ENCODE peak calls at places on chromosomes 1 and 21, in four cellular contexts. One of them, this sample, is unnamed.

GRCh38 chr1:66412689-66413088 is 121.3 kb upstream of the SGIP1 start:
- DNase-seq in bronchial epithelial cell: no peak
- DNase-seq in heart left ventricle: no peak
- DNase-seq in WERI-Rb-1: no peak
- DNase-seq in this sample: no peak

GRCh38 chr1:151994956-151995355 is 1.3 kb upstream of the S100A10 start:
- DNase-seq in bronchial epithelial cell: peak
- DNase-seq in heart left ventricle: no peak
- DNase-seq in WERI-Rb-1: no peak
- DNase-seq in this sample: peak

GRCh38 chr1:154353460-154353904 is 28.2 kb downstream of the ATP8B2 start:
- DNase-seq in bronchial epithelial cell: peak
- DNase-seq in heart left ventricle: no peak
- DNase-seq in WERI-Rb-1: no peak
- DNase-seq in this sample: no peak

GRCh38 chr1:227788279-227789041 is 27.0 kb upstream of the PRSS38 start:
- DNase-seq in bronchial epithelial cell: peak
- DNase-seq in heart left ventricle: peak
- DNase-seq in WERI-Rb-1: peak
- DNase-seq in this sample: no peak

GRCh38 chr21:36610201-36610600 is 88.7 kb upstream of the SIM2 start:
- DNase-seq in bronchial epithelial cell: peak
- DNase-seq in heart left ventricle: no peak
- DNase-seq in WERI-Rb-1: no peak
- DNase-seq in this sample: no peak

GRCh38 chr21:42669069-42669468 is 15.6 kb downstream of the PDE9A start:
- DNase-seq in bronchial epithelial cell: no peak
- DNase-seq in heart left ventricle: no peak
- DNase-seq in WERI-Rb-1: no peak
- DNase-seq in this sample: no peak

GRCh38 chr21:41346758-41347157 is 15.1 kb upstream of the MX2 start:
- DNase-seq in bronchial epithelial cell: no peak
- DNase-seq in heart left ventricle: no peak
- DNase-seq in WERI-Rb-1: no peak
- DNase-seq in this sample: no peak

GRCh38 chr1:197017558-197018146 is 40.3 kb downstream of the CFHR5 start:
- DNase-seq in bronchial epithelial cell: no peak
- DNase-seq in heart left ventricle: peak
- DNase-seq in WERI-Rb-1: no peak
- DNase-seq in this sample: no peak

GRCh38 chr1:73205294-73205973 is 923.1 kb upstream of the NEGR1 start:
- DNase-seq in bronchial epithelial cell: no peak
- DNase-seq in heart left ventricle: no peak
- DNase-seq in WERI-Rb-1: no peak
- DNase-seq in this sample: no peak

GRCh38 chr1:53957231-53957818 is 11.2 kb downstream of the LRRC42 start:
- DNase-seq in bronchial epithelial cell: peak
- DNase-seq in heart left ventricle: no peak
- DNase-seq in WERI-Rb-1: no peak
- DNase-seq in this sample: no peak

GRCh38 chr1:110785612-110786011 is 87.3 kb upstream of the CD53 start:
- DNase-seq in bronchial epithelial cell: peak
- DNase-seq in heart left ventricle: no peak
- DNase-seq in WERI-Rb-1: no peak
- DNase-seq in this sample: no peak

GRCh38 chr1:115642168-115643072 is 650 bp downstream of the VANGL1 start:
- DNase-seq in bronchial epithelial cell: peak
- DNase-seq in heart left ventricle: peak
- DNase-seq in WERI-Rb-1: peak
- DNase-seq in this sample: no peak

GRCh38 chr1:156742017-156742416 is 1.1 kb upstream of the MRPL24 start:
- DNase-seq in bronchial epithelial cell: no peak
- DNase-seq in heart left ventricle: no peak
- DNase-seq in WERI-Rb-1: no peak
- DNase-seq in this sample: no peak
- TF ChIP-seq CTCF in bronchial epithelial cell: no peak
- TF ChIP-seq CTCF in heart left ventricle: no peak
- TF ChIP-seq CTCF in WERI-Rb-1: no peak
- TF ChIP-seq CTCF in this sample: no peak

GRCh38 chr1:206588492-206588891 is 23.8 kb downstream of the EIF2D start:
- DNase-seq in bronchial epithelial cell: no peak
- DNase-seq in heart left ventricle: no peak
- DNase-seq in WERI-Rb-1: no peak
- DNase-seq in this sample: no peak

GRCh38 chr1:206591696-206592095 is 20.6 kb downstream of the EIF2D start:
- DNase-seq in bronchial epithelial cell: no peak
- DNase-seq in heart left ventricle: no peak
- DNase-seq in WERI-Rb-1: no peak
- DNase-seq in this sample: no peak

GRCh38 chr1:206589206-206589605 is 23.1 kb downstream of the EIF2D start:
- DNase-seq in bronchial epithelial cell: peak
- DNase-seq in heart left ventricle: peak
- DNase-seq in WERI-Rb-1: no peak
- DNase-seq in this sample: peak

GRCh38 chr1:206591236-206591635 is 21.0 kb downstream of the EIF2D start:
- DNase-seq in bronchial epithelial cell: no peak
- DNase-seq in heart left ventricle: no peak
- DNase-seq in WERI-Rb-1: no peak
- DNase-seq in this sample: no peak

DNA sequence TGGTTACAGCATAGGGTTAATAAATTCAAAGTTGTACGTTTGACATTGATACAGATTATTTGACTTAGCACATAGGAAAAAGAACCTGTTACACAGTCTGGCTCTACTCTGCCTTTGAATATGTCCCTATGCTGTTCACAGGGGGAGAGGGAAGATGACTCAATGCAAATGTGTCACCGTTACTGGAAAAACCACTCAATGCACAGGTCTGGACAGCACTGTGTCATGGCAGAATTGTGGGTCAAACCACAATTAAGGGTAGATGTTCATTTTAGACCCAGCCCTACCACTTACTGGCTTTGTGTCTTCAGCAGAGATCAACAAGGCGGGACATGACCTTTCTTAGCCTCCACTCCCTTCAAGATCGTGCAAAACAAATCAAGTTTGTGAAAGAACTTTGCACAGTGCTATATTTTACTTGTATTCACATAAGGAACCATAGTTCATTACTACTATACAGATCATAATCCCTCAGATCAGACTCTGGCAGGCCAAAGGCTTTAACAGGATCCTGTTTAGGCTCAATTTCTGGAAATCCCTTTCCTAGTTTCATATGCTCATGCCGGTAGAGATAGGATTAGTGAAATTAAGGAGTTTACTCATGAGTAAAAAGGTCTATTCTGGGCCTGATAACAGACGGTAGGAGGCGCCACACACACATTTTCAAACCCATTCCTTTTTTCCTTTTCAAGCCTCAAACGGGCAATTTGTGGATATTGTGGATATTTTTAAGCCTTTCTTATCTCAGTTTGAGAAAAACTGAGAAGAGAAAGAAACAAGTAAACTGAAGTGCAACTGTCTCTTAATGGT is 22.0 kb downstream of the EIF2D start:
- DNase-seq in bronchial epithelial cell: peak
- DNase-seq in heart left ventricle: no peak
- DNase-seq in WERI-Rb-1: peak
- DNase-seq in this sample: no peak
- TF ChIP-seq CTCF in bronchial epithelial cell: peak
- TF ChIP-seq CTCF in heart left ventricle: no peak
- TF ChIP-seq CTCF in WERI-Rb-1: peak
- TF ChIP-seq CTCF in this sample: peak

DNA sequence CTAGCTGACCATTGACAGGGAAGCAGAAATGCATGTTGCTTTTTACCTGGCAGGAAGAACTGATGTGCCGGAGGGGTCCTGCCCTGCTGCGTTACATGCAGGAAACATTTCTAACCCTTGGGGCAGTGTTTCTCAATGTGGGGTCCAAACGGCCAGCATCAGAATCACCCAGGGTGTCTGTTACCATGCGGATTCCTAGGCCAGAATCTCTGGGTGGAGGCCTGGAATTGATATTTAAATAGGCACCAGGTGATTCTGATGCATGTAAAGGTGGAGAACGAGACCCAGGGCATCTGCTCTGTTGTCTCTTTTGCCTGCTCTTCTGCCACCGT is 182.7 kb downstream of the PCP4 start:
- DNase-seq in bronchial epithelial cell: no peak
- DNase-seq in heart left ventricle: no peak
- DNase-seq in WERI-Rb-1: no peak
- DNase-seq in this sample: no peak
- TF ChIP-seq CTCF in bronchial epithelial cell: no peak
- TF ChIP-seq CTCF in heart left ventricle: no peak
- TF ChIP-seq CTCF in WERI-Rb-1: no peak
- TF ChIP-seq CTCF in this sample: no peak

GRCh38 chr21:34949499-34949898 is 99.6 kb downstream of the RUNX1 start:
- DNase-seq in bronchial epithelial cell: no peak
- DNase-seq in heart left ventricle: no peak
- DNase-seq in WERI-Rb-1: no peak
- DNase-seq in this sample: no peak
- TF ChIP-seq CTCF in bronchial epithelial cell: no peak
- TF ChIP-seq CTCF in heart left ventricle: no peak
- TF ChIP-seq CTCF in WERI-Rb-1: no peak
- TF ChIP-seq CTCF in this sample: no peak

This sample was measured in AG09319.